ENCODE peak calls at places on chromosomes 11 and 22, in eight cellular contexts. T is lower lobe of right lung, L is SK-N-SH, G is SJSA1, A is heart right ventricle, H is cardiac muscle cell, N is aorta, D is left lung. R is an unnamed sample.

GRCh38 chr11:46216765-46217089 is 60.7 kb upstream of the CREB3L1 start:
- DNase-seq in L (no peak), T (no peak), H (no peak), D (no peak), A (no peak), N (no peak), G (no peak), R (no peak)

GRCh38 chr11:82046778-82047177 is 686.9 kb downstream of the FAM181B start:
- DNase-seq in N (no peak), D (no peak), L (no peak), T (no peak), G (no peak), H (no peak), A (no peak), R (no peak)

GRCh38 chr22:30947821-30948454 is 20.6 kb downstream of the MORC2 start:
- DNase-seq in G (no peak), N (no peak), L (peak; percentile 38), T (no peak), A (peak; percentile 20), H (peak; percentile 56), D (no peak), R (peak; percentile 13)

GRCh38 chr11:380095-380480 is 10.8 kb downstream of the B4GALNT4 start:
- DNase-seq in D (no peak), T (no peak), L (no peak), N (no peak), A (no peak), G (no peak), H (no peak), R (no peak)

GRCh38 chr11:128407962-128408361 is 179.4 kb downstream of the ETS1 start:
- DNase-seq in G (peak; percentile 39), H (no peak), N (no peak), T (no peak), D (no peak), A (no peak), L (no peak), R (no peak)

GRCh38 chr11:61545341-61545740 is 35.5 kb downstream of the SYT7 start:
- DNase-seq in N (no peak), H (no peak), D (no peak), G (no peak), T (no peak), L (peak; percentile 76), A (no peak), R (no peak)

GRCh38 chr11:77517226-77517625 is 43.3 kb upstream of the PAK1 start:
- DNase-seq in H (no peak), L (no peak), N (no peak), A (no peak), T (no peak), G (no peak), D (no peak), R (no peak)

GRCh38 chr22:27531782-27532530 is 269.6 kb downstream of the MN1 start:
- DNase-seq in D (no peak), T (no peak), A (no peak), G (peak; percentile 54), L (no peak), H (peak; percentile 24), N (no peak), R (no peak)

GRCh38 chr11:125918140-125918840 is 14.0 kb downstream of the DDX25 start:
- DNase-seq in L (peak; percentile 62), H (no peak), D (no peak), G (no peak), T (no peak), A (no peak), N (no peak), R (no peak)

GRCh38 chr22:37501610-37502341 is 15.6 kb upstream of the MFNG start:
- DNase-seq in A (peak; percentile 89), N (no peak), H (no peak), D (peak; percentile 82), G (no peak), L (no peak), T (peak; percentile 70), R (no peak)

GRCh38 chr22:34880667-34881066 is 185.3 kb upstream of the ISX start:
- DNase-seq in T (no peak), L (no peak), G (no peak), D (no peak), N (no peak), H (no peak), A (no peak), R (no peak)

GRCh38 chr11:65090628-65091027 is 5.4 kb upstream of the VPS51 start:
- DNase-seq in T (no peak), G (no peak), H (no peak), N (no peak), A (no peak), D (no peak), L (no peak), R (no peak)

GRCh38 chr11:14969922-14970323 is 2.2 kb downstream of the CALCA start:
- DNase-seq in D (no peak), A (no peak), T (no peak), G (peak; percentile 27), N (peak; percentile 85), H (peak; percentile 68), L (peak; percentile 68), R (no peak)

GRCh38 chr11:14971865-14972580 is at the start of gene CALCA:
- DNase-seq in A (no peak), G (no peak), L (peak; percentile 52), N (peak; percentile 75), T (no peak), H (peak; percentile 19), D (no peak), R (no peak)

GRCh38 chr11:14972581-14973490 is 685 bp upstream of the CALCA start:
- DNase-seq in D (no peak), N (no peak), G (no peak), L (peak; percentile 37), T (no peak), H (no peak), A (no peak), R (no peak)

GRCh38 chr11:14973621-14974020 is 1.5 kb upstream of the CALCA start:
- DNase-seq in L (peak; percentile 65), D (no peak), H (peak; percentile 44), T (no peak), N (peak; percentile 79), A (no peak), G (no peak), R (no peak)

GRCh38 chr11:14967581-14968214 is 4.5 kb downstream of the CALCA start:
- DNase-seq in T (no peak), G (no peak), A (no peak), D (no peak), N (no peak), L (no peak), H (no peak), R (no peak)
- H3K27me3 ChIP-seq in T (peaks cover 37% of the 10 kb centered on the region), G (peaks cover 26% of the 10 kb centered on the region), A (peaks cover 48% of the 10 kb centered on the region), D (peaks cover 54% of the 10 kb centered on the region), N (no peaks in the 10 kb centered on the region), L (peaks cover 23% of the 10 kb centered on the region), H (peaks cover 67% of the 10 kb centered on the region), R (peaks cover 18% of the 10 kb centered on the region)

DNA sequence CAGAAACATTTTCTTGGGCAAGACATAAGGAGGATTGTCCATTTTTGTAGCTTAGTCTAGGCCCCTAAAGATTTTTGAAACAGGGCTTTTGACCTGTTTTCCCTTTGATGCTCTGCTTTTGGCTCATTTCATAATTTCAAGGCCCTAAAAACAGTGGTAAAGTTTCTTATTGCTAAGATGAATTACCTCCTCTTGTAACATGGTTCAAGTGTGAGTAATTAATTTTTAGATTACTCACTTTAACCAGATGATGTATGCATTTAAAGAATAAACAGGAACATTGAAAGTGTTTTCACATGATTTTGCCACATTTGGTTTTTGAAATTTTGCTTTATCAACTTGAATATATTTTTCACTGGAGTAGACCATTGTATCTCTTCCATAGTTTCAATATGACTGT is 1.2 kb downstream of the RAG2 start:
- DNase-seq in H (no peak), T (no peak), L (no peak), N (no peak), G (no peak), A (no peak), D (no peak), R (no peak)
- H3K4me1 ChIP-seq in H (peaks cover 6% of the 10 kb centered on the region), T (peaks cover 8% of the 10 kb centered on the region), L (peaks cover 11% of the 10 kb centered on the region), N (no peaks in the 10 kb centered on the region), G (no peaks in the 10 kb centered on the region), A (peaks cover 16% of the 10 kb centered on the region), D (peaks cover 13% of the 10 kb centered on the region), R (no peaks in the 10 kb centered on the region)

GRCh38 chr11:96943970-96944369 is 554.2 kb downstream of the JRKL start:
- DNase-seq in T (no peak), D (no peak), G (no peak), L (no peak), A (no peak), N (no peak), H (no peak), R (no peak)

GRCh38 chr11:96942855-96943254 is 553.0 kb downstream of the JRKL start:
- DNase-seq in D (no peak), H (no peak), L (no peak), N (peak; percentile 26), G (no peak), T (no peak), A (no peak), R (no peak)

GRCh38 chr11:96949464-96949863 is 559.7 kb downstream of the JRKL start:
- DNase-seq in A (no peak), L (no peak), D (no peak), G (no peak), N (no peak), H (no peak), T (no peak), R (no peak)

GRCh38 chr11:96948066-96948465 is 558.3 kb downstream of the JRKL start:
- DNase-seq in N (no peak), A (no peak), L (no peak), G (no peak), H (no peak), D (no peak), T (no peak), R (no peak)
- H3K9me3 ChIP-seq in N (no peaks in the 10 kb centered on the region), A (no peaks in the 10 kb centered on the region), L (no peaks in the 10 kb centered on the region), G (no peaks in the 10 kb centered on the region), H (no peaks in the 10 kb centered on the region), D (no peaks in the 10 kb centered on the region), T (no peaks in the 10 kb centered on the region), R (no peaks in the 10 kb centered on the region)

GRCh38 chr11:44832452-44832851 is 105.7 kb downstream of the TSPAN18 start:
- DNase-seq in T (no peak), G (no peak), H (no peak), A (no peak), N (no peak), L (no peak), D (no peak), R (no peak)

GRCh38 chr11:44826922-44827643 is 100.3 kb downstream of the TSPAN18 start:
- DNase-seq in D (no peak), L (no peak), T (no peak), A (no peak), G (no peak), H (no peak), N (no peak), R (no peak)

GRCh38 chr11:44831605-44832394 is 105.0 kb downstream of the TSPAN18 start:
- DNase-seq in L (no peak), T (no peak), D (no peak), A (no peak), N (no peak), G (no peak), H (no peak), R (no peak)

GRCh38 chr11:44828296-44828695 is 101.5 kb downstream of the TSPAN18 start:
- DNase-seq in H (no peak), T (no peak), N (no peak), A (no peak), G (no peak), L (no peak), D (no peak), R (no peak)

DNA sequence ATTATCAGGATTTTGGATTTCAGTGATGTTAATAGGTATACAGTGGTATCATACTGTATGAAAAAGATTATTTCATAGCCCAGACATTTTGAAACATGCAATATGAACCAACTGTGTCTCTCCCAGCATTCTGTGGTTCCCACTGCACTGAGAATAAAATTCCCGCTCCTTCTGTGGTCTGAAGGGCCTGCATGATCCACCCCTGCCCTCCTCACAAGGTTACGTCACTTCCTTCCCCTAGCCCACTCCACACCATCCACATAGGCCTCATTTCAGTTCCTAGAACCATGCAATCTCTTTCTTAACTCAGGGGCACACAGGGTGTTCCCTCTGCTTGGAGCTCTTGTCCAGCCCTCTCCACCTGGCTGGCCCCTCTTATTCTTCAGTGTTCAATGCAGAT is 103.1 kb downstream of the TSPAN18 start:
- DNase-seq in N (no peak), L (no peak), D (no peak), H (no peak), A (no peak), G (no peak), T (no peak), R (no peak)
- H3K27me3 ChIP-seq in N (no peaks in the 10 kb centered on the region), L (no peaks in the 10 kb centered on the region), D (no peaks in the 10 kb centered on the region), H (no peaks in the 10 kb centered on the region), A (no peaks in the 10 kb centered on the region), G (no peaks in the 10 kb centered on the region), T (no peaks in the 10 kb centered on the region), R (no peaks in the 10 kb centered on the region)